ENCODE peak calls at places on chromosomes 6 and 20, in four cellular contexts. One of them, this sample, is unnamed.

GRCh38 chr20:19726126-19726525 is 31.9 kb upstream of the RIN2 start:
- DNase-seq in SK-N-SH: no peak
- DNase-seq in aorta: no peak
- DNase-seq in AG04450: no peak
- DNase-seq in this sample: no peak

GRCh38 chr6:111061493-111061892 is 25.8 kb upstream of the SLC16A10 start:
- DNase-seq in SK-N-SH: no peak
- DNase-seq in aorta: no peak
- DNase-seq in AG04450: no peak
- DNase-seq in this sample: no peak

GRCh38 chr6:75531174-75531573 is 37.6 kb upstream of the FILIP1 start:
- DNase-seq in SK-N-SH: no peak
- DNase-seq in aorta: no peak
- DNase-seq in AG04450: no peak
- DNase-seq in this sample: no peak

GRCh38 chr6:148747145-148747492 is 289 bp downstream of the UST start:
- DNase-seq in SK-N-SH: peak; percentile 34
- DNase-seq in aorta: peak; percentile 89
- DNase-seq in AG04450: no peak
- DNase-seq in this sample: no peak

GRCh38 chr6:75196051-75196743 is 9.7 kb downstream of the COL12A1 start:
- DNase-seq in SK-N-SH: no peak
- DNase-seq in aorta: no peak
- DNase-seq in AG04450: no peak
- DNase-seq in this sample: peak; percentile 74

GRCh38 chr6:30411515-30412207 is 66.7 kb downstream of the RPP21 start:
- DNase-seq in SK-N-SH: no peak
- DNase-seq in aorta: no peak
- DNase-seq in AG04450: peak; percentile 4
- DNase-seq in this sample: no peak

GRCh38 chr6:11848252-11848651 is 69.6 kb upstream of the ADTRP start:
- DNase-seq in SK-N-SH: no peak
- DNase-seq in aorta: no peak
- DNase-seq in AG04450: no peak
- DNase-seq in this sample: no peak

GRCh38 chr6:145147559-145147958 is 587.8 kb downstream of the EPM2A start:
- DNase-seq in SK-N-SH: no peak
- DNase-seq in aorta: no peak
- DNase-seq in AG04450: no peak
- DNase-seq in this sample: peak; percentile 5

GRCh38 chr6:90393232-90393884 is 96.7 kb upstream of the BACH2 start:
- DNase-seq in SK-N-SH: peak; percentile 61
- DNase-seq in aorta: no peak
- DNase-seq in AG04450: peak; percentile 32
- DNase-seq in this sample: no peak

GRCh38 chr20:63329331-63330083 is 31.6 kb downstream of the CHRNA4 start:
- DNase-seq in SK-N-SH: no peak
- DNase-seq in aorta: no peak
- DNase-seq in AG04450: no peak
- DNase-seq in this sample: no peak

GRCh38 chr6:71205336-71205956 is 83.2 kb upstream of the OGFRL1 start:
- DNase-seq in SK-N-SH: no peak
- DNase-seq in aorta: no peak
- DNase-seq in AG04450: no peak
- DNase-seq in this sample: no peak

GRCh38 chr6:113077794-113078193 is 730.7 kb downstream of the RFPL4B start:
- DNase-seq in SK-N-SH: no peak
- DNase-seq in aorta: no peak
- DNase-seq in AG04450: no peak
- DNase-seq in this sample: no peak

GRCh38 chr20:61559706-61560315 is 307.8 kb downstream of the CDH4 start:
- DNase-seq in SK-N-SH: no peak
- DNase-seq in aorta: no peak
- DNase-seq in AG04450: no peak
- DNase-seq in this sample: no peak

GRCh38 chr20:41173161-41173721 is 35.9 kb downstream of the PLCG1 start:
- DNase-seq in SK-N-SH: peak; percentile 85
- DNase-seq in aorta: peak; percentile 95
- DNase-seq in AG04450: peak; percentile 72
- DNase-seq in this sample: no peak

GRCh38 chr6:109424946-109425345 is 15.5 kb downstream of the PPIL6 start:
- DNase-seq in SK-N-SH: no peak
- DNase-seq in aorta: no peak
- DNase-seq in AG04450: no peak
- DNase-seq in this sample: no peak

GRCh38 chr20:59322813-59323469 is 22.5 kb downstream of the EDN3 start:
- DNase-seq in SK-N-SH: no peak
- DNase-seq in aorta: peak; percentile 27
- DNase-seq in AG04450: no peak
- DNase-seq in this sample: no peak

GRCh38 chr6:23927935-23928334 is 198.1 kb upstream of the NRSN1 start:
- DNase-seq in SK-N-SH: no peak
- DNase-seq in aorta: no peak
- DNase-seq in AG04450: no peak
- DNase-seq in this sample: no peak

GRCh38 chr20:4470375-4470774 is 251.3 kb upstream of the PRND start:
- DNase-seq in SK-N-SH: peak; percentile 5
- DNase-seq in aorta: no peak
- DNase-seq in AG04450: peak; percentile 71
- DNase-seq in this sample: no peak

GRCh38 chr20:20366896-20367680 is 816 bp upstream of the INSM1 start:
- DNase-seq in SK-N-SH: peak; percentile 36
- DNase-seq in aorta: no peak
- DNase-seq in AG04450: no peak
- DNase-seq in this sample: no peak

GRCh38 chr20:49644980-49645565 is 68.6 kb downstream of the B4GALT5 start:
- DNase-seq in SK-N-SH: no peak
- DNase-seq in aorta: no peak
- DNase-seq in AG04450: no peak
- DNase-seq in this sample: no peak

GRCh38 chr6:158042245-158042798 is 60.7 kb downstream of the SYNJ2 start:
- DNase-seq in SK-N-SH: peak; percentile 89
- DNase-seq in aorta: peak; percentile 88
- DNase-seq in AG04450: peak; percentile 79
- DNase-seq in this sample: no peak

GRCh38 chr6:16334671-16335070 is 96.3 kb downstream of the GMPR start:
- DNase-seq in SK-N-SH: no peak
- DNase-seq in aorta: peak; percentile 80
- DNase-seq in AG04450: peak; percentile 70
- DNase-seq in this sample: no peak

GRCh38 chr6:3312604-3313167 is 53.9 kb downstream of the PSMG4 start:
- DNase-seq in SK-N-SH: peak; percentile 50
- DNase-seq in aorta: peak; percentile 73
- DNase-seq in AG04450: no peak
- DNase-seq in this sample: no peak

GRCh38 chr6:21592953-21593352 is 598 bp upstream of the SOX4 start:
- DNase-seq in SK-N-SH: no peak
- DNase-seq in aorta: no peak
- DNase-seq in AG04450: no peak
- DNase-seq in this sample: no peak
- H3K27ac ChIP-seq in SK-N-SH: peak overlapping the region; percentile 88
- H3K27ac ChIP-seq in aorta: no peak overlapping the region
- H3K27ac ChIP-seq in AG04450: no peak overlapping the region
- H3K27ac ChIP-seq in this sample: peak overlapping the region; percentile 85

GRCh38 chr6:143986463-143986862 is 21.6 kb downstream of the PLAGL1 start:
- DNase-seq in SK-N-SH: no peak
- DNase-seq in aorta: no peak
- DNase-seq in AG04450: no peak
- DNase-seq in this sample: no peak

GRCh38 chr6:143984670-143985069 is 23.4 kb downstream of the PLAGL1 start:
- DNase-seq in SK-N-SH: no peak
- DNase-seq in aorta: no peak
- DNase-seq in AG04450: no peak
- DNase-seq in this sample: no peak

GRCh38 chr6:143976834-143977354 is 31.2 kb downstream of the PLAGL1 start:
- DNase-seq in SK-N-SH: no peak
- DNase-seq in aorta: no peak
- DNase-seq in AG04450: no peak
- DNase-seq in this sample: no peak

GRCh38 chr6:143982968-143983367 is 25.1 kb downstream of the PLAGL1 start:
- DNase-seq in SK-N-SH: no peak
- DNase-seq in aorta: no peak
- DNase-seq in AG04450: no peak
- DNase-seq in this sample: no peak

GRCh38 chr6:143980921-143981320 is 27.1 kb downstream of the PLAGL1 start:
- DNase-seq in SK-N-SH: no peak
- DNase-seq in aorta: no peak
- DNase-seq in AG04450: no peak
- DNase-seq in this sample: no peak
- H3K27ac ChIP-seq in SK-N-SH: no peak overlapping the region
- H3K27ac ChIP-seq in aorta: no peak overlapping the region
- H3K27ac ChIP-seq in AG04450: no peak overlapping the region
- H3K27ac ChIP-seq in this sample: no peak overlapping the region

DNA sequence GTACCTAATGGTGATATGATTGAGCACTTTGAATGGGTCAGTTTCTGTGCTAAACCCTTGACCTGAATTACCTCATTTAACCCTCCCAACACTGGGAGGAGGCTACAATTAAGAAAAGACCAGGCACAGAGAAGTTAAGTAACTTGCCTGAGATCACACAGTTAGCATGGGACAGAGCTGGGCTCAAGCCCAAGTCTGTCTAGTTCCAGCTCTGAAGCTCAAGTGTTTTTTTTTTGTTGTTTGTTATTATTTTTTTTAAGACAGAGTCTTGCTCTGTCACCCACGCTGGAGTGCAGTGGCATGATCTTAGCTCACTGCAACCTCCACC is 4.0 kb downstream of the FAM83D start:
- DNase-seq in SK-N-SH: no peak
- DNase-seq in aorta: no peak
- DNase-seq in AG04450: no peak
- DNase-seq in this sample: no peak
- H3K27ac ChIP-seq in SK-N-SH: no peak overlapping the region
- H3K27ac ChIP-seq in aorta: no peak overlapping the region
- H3K27ac ChIP-seq in AG04450: no peak overlapping the region
- H3K27ac ChIP-seq in this sample: no peak overlapping the region

GRCh38 chr20:17602493-17602892 is 32.6 kb downstream of the DSTN start:
- DNase-seq in SK-N-SH: no peak
- DNase-seq in aorta: no peak
- DNase-seq in AG04450: no peak
- DNase-seq in this sample: no peak
- H3K27ac ChIP-seq in SK-N-SH: no peak overlapping the region
- H3K27ac ChIP-seq in aorta: no peak overlapping the region
- H3K27ac ChIP-seq in AG04450: no peak overlapping the region
- H3K27ac ChIP-seq in this sample: no peak overlapping the region

DNA sequence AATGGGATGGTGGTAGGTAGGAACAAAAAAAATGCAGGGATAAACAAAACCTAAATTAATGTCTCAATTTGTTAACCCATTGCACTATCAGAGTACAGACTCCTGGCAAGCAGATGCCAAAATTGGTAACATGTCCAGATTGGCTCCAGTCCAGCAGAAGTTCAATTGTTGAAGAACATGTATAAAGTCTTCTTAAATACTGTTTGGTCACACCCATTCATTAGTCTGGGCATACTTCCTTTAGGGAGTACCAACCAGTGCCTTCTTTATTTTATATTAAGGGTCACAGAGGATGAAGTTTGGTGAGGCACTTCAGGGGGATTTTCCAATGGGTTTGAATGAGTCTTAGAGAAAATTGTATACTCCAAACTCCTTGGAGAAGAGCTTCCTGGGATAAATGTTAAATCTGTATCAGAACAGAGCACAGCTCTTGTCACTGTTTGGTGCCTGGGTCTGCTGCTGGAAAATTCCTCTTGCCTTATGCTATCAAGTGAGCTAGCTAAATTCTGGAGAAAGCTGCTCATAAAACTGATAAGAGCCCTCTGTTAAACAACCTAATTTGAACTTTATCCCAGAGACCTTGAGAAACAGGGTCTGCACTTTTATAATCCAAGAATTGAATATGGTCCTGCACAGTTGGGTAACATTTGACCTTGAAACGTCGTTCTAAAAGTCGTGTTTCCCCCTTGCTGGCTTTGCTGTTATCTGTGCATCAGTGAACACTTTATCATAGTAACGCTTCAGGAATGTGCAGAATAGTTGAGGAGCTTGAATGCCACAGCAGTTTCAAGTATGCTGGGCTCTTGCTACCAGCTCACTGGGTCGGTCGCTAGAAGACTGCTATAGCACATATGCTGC is 334.1 kb upstream of the CITED2 start:
- DNase-seq in SK-N-SH: no peak
- DNase-seq in aorta: no peak
- DNase-seq in AG04450: peak; percentile 50
- DNase-seq in this sample: no peak
- H3K27ac ChIP-seq in SK-N-SH: peak overlapping the region; percentile 81
- H3K27ac ChIP-seq in aorta: no peak overlapping the region
- H3K27ac ChIP-seq in AG04450: no peak overlapping the region
- H3K27ac ChIP-seq in this sample: no peak overlapping the region

GRCh38 chr6:33936911-33937310 is 133.1 kb upstream of the MLN start:
- DNase-seq in SK-N-SH: no peak
- DNase-seq in aorta: no peak
- DNase-seq in AG04450: no peak
- DNase-seq in this sample: no peak

GRCh38 chr6:33933101-33933500 is 129.3 kb upstream of the MLN start:
- DNase-seq in SK-N-SH: no peak
- DNase-seq in aorta: no peak
- DNase-seq in AG04450: no peak
- DNase-seq in this sample: no peak

GRCh38 chr6:33935439-33936080 is 131.8 kb upstream of the MLN start:
- DNase-seq in SK-N-SH: peak; percentile 49
- DNase-seq in aorta: no peak
- DNase-seq in AG04450: no peak
- DNase-seq in this sample: no peak

GRCh38 chr6:33931799-33932198 is 128.0 kb upstream of the MLN start:
- DNase-seq in SK-N-SH: no peak
- DNase-seq in aorta: no peak
- DNase-seq in AG04450: no peak
- DNase-seq in this sample: no peak

DNA sequence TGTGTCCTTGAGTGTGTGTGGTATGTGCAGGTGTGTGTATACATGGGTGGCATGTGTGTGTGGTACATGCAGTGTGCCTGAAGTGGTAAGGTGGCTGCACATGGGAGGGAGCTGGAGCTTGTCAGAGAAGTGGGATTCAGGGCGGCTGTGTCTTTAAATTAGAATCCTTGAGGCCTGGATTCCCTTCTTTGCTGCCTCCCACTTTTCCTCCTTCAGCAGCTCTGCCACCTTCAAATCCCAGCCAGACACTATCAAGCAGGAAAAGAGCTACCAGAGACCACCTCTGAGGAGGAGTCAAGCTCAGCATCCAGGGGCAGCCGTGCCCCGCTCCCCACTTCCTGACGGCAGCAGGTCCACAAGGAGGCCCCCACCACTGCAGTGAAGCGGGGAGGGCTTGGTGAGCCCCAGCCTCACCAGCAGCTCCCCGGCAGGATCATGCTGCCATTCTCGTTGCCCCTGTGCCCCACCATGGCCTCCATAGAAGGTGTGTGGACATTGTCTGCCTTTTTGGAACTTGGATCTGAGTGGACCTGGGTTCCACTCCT is 131.0 kb upstream of the MLN start:
- DNase-seq in SK-N-SH: no peak
- DNase-seq in aorta: no peak
- DNase-seq in AG04450: no peak
- DNase-seq in this sample: no peak
- H3K27ac ChIP-seq in SK-N-SH: no peak overlapping the region
- H3K27ac ChIP-seq in aorta: no peak overlapping the region
- H3K27ac ChIP-seq in AG04450: no peak overlapping the region
- H3K27ac ChIP-seq in this sample: no peak overlapping the region